ENCODE peak calls at places on chromosomes 7 and 10, in four cellular contexts. One of them, this sample, is unnamed.
A peak's percentile ranks its signal among the peaks of the same experiment; 100 is the strongest.

GRCh38 chr7:125926621-125927020 is 997.0 kb upstream of the POT1 start:
- DNase-seq in mesendoderm: no peak
- DNase-seq in naive B cell: no peak
- DNase-seq in activated CD4-positive, alpha-beta T cell treated with anti-CD3 and anti-CD28 coated beads, Interleukin-2, amount 50 U/mL, for 24 hours: no peak
- DNase-seq in this sample: no peak

GRCh38 chr10:60536529-60537114 is 146.9 kb upstream of the ANK3 start:
- DNase-seq in naive B cell: no peak
- DNase-seq in activated CD4-positive, alpha-beta T cell treated with anti-CD3 and anti-CD28 coated beads, Interleukin-2, amount 50 U/mL, for 24 hours: no peak
- DNase-seq in mesendoderm: no peak
- DNase-seq in this sample: no peak

GRCh38 chr7:113209449-113210203 is 91.3 kb upstream of the SMIM30 start:
- DNase-seq in activated CD4-positive, alpha-beta T cell treated with anti-CD3 and anti-CD28 coated beads, Interleukin-2, amount 50 U/mL, for 24 hours: no peak
- DNase-seq in mesendoderm: peak; percentile 58
- DNase-seq in naive B cell: no peak
- DNase-seq in this sample: no peak

GRCh38 chr10:5650664-5651063 is 15.7 kb downstream of the ASB13 start:
- DNase-seq in naive B cell: no peak
- DNase-seq in mesendoderm: no peak
- DNase-seq in activated CD4-positive, alpha-beta T cell treated with anti-CD3 and anti-CD28 coated beads, Interleukin-2, amount 50 U/mL, for 24 hours: no peak
- DNase-seq in this sample: no peak

GRCh38 chr10:30233186-30233958 is 115.7 kb downstream of the MTPAP start:
- DNase-seq in naive B cell: no peak
- DNase-seq in mesendoderm: no peak
- DNase-seq in activated CD4-positive, alpha-beta T cell treated with anti-CD3 and anti-CD28 coated beads, Interleukin-2, amount 50 U/mL, for 24 hours: no peak
- DNase-seq in this sample: no peak

GRCh38 chr7:23211542-23211941 is 29.7 kb downstream of the NUP42 start:
- DNase-seq in activated CD4-positive, alpha-beta T cell treated with anti-CD3 and anti-CD28 coated beads, Interleukin-2, amount 50 U/mL, for 24 hours: no peak
- DNase-seq in naive B cell: no peak
- DNase-seq in mesendoderm: peak; percentile 60
- DNase-seq in this sample: no peak

GRCh38 chr7:136009488-136010079 is 32.4 kb upstream of the MTPN start:
- DNase-seq in mesendoderm: peak; percentile 40
- DNase-seq in naive B cell: peak; percentile 42
- DNase-seq in activated CD4-positive, alpha-beta T cell treated with anti-CD3 and anti-CD28 coated beads, Interleukin-2, amount 50 U/mL, for 24 hours: no peak
- DNase-seq in this sample: no peak

GRCh38 chr7:29255199-29255838 is 60.7 kb downstream of the CHN2 start:
- DNase-seq in activated CD4-positive, alpha-beta T cell treated with anti-CD3 and anti-CD28 coated beads, Interleukin-2, amount 50 U/mL, for 24 hours: no peak
- DNase-seq in mesendoderm: no peak
- DNase-seq in naive B cell: no peak
- DNase-seq in this sample: no peak

This sample was measured in activated T-helper 1 cell treated with anti-CD3 and anti-CD28 coated beads, Interleukin-12 subunit alpha, Interleukin-12 subunit beta, Interleukin-2, Interleukin-4 antibody, amounts not matched to agents 30 ng/mL and 10 ng/mL and 1 ng/mL, durations not matched to agents 14 hours and 24 hours and 36 hours.